ENCODE peak calls at places on chromosomes 13 and 19, in four cellular contexts. One of them, this sample, is unnamed.

GRCh38 chr19:18364826-18365528 is 21.0 kb upstream of the GDF15 start:
- DNase-seq in NCI-H446: peak; percentile 30
- DNase-seq in activated naive CD4-positive, alpha-beta T cell: no peak
- DNase-seq in left ventricle myocardium superior: peak; percentile 51
- DNase-seq in this sample: no peak

GRCh38 chr13:110838867-110839538 is 75.9 kb downstream of the ANKRD10 start:
- DNase-seq in NCI-H446: no peak
- DNase-seq in activated naive CD4-positive, alpha-beta T cell: no peak
- DNase-seq in left ventricle myocardium superior: no peak
- DNase-seq in this sample: no peak

GRCh38 chr19:55669418-55670279 is 5.4 kb upstream of the EPN1 start:
- DNase-seq in NCI-H446: no peak
- DNase-seq in activated naive CD4-positive, alpha-beta T cell: no peak
- DNase-seq in left ventricle myocardium superior: no peak
- DNase-seq in this sample: no peak

GRCh38 chr19:590396-590745 is 690 bp downstream of the HCN2 start:
- DNase-seq in NCI-H446: peak; percentile 56
- DNase-seq in activated naive CD4-positive, alpha-beta T cell: no peak
- DNase-seq in left ventricle myocardium superior: no peak
- DNase-seq in this sample: no peak

GRCh38 chr13:48858523-48858922 is 117.2 kb upstream of the FNDC3A start:
- DNase-seq in NCI-H446: no peak
- DNase-seq in activated naive CD4-positive, alpha-beta T cell: no peak
- DNase-seq in left ventricle myocardium superior: no peak
- DNase-seq in this sample: no peak

GRCh38 chr13:61036715-61037114 is 378.9 kb downstream of the PCDH20 start:
- DNase-seq in NCI-H446: no peak
- DNase-seq in activated naive CD4-positive, alpha-beta T cell: no peak
- DNase-seq in left ventricle myocardium superior: no peak
- DNase-seq in this sample: no peak

GRCh38 chr13:88436974-88437373 is 765.8 kb downstream of the SLITRK5 start:
- DNase-seq in NCI-H446: no peak
- DNase-seq in activated naive CD4-positive, alpha-beta T cell: no peak
- DNase-seq in left ventricle myocardium superior: no peak
- DNase-seq in this sample: no peak

GRCh38 chr13:21849323-21849722 is 178.4 kb downstream of the FGF9 start:
- DNase-seq in NCI-H446: peak; percentile 19
- DNase-seq in activated naive CD4-positive, alpha-beta T cell: no peak
- DNase-seq in left ventricle myocardium superior: no peak
- DNase-seq in this sample: no peak

GRCh38 chr19:13211426-13212308 is 61.5 kb downstream of the IER2 start:
- DNase-seq in NCI-H446: no peak
- DNase-seq in activated naive CD4-positive, alpha-beta T cell: no peak
- DNase-seq in left ventricle myocardium superior: no peak
- DNase-seq in this sample: no peak